ENCODE peak calls at places on chromosomes 2 and 18, in five cellular contexts. J is SK-N-SH, Z is GM12878, Y is HepG2, C is HCT116. H is an unnamed sample.
A peak's percentile ranks its signal among the peaks of the same experiment; 100 is the strongest.

GRCh38 chr2:204407209-204408070 is 137.8 kb upstream of the PARD3B start:
- DNase-seq in J (peak; percentile 26), Z (no peak), Y (peak; percentile 84), C (no peak), H (no peak)

GRCh38 chr18:13823707-13824395 is at the start of gene MC5R:
- DNase-seq in J (peak; percentile 92), Z (no peak), Y (peak; percentile 23), C (no peak), H (peak; percentile 56)

GRCh38 chr2:69978157-69978904 is 16.9 kb upstream of the ASPRV1 start:
- DNase-seq in J (no peak), Z (no peak), Y (no peak), C (no peak), H (no peak)

GRCh38 chr2:24824966-24825882 is 32.0 kb downstream of the CENPO start:
- DNase-seq in J (peak; percentile 64), Z (no peak), Y (no peak), C (peak; percentile 10), H (no peak)

GRCh38 chr18:49483198-49483597 is 3.8 kb downstream of the C18orf32 start:
- DNase-seq in J (peak; percentile 61), Z (no peak), Y (no peak), C (no peak), H (no peak)

GRCh38 chr2:155256803-155257202 is 558.3 kb downstream of the KCNJ3 start:
- DNase-seq in J (no peak), Z (no peak), Y (peak; percentile 78), C (no peak), H (no peak)

GRCh38 chr18:48781041-48781989 is 169.4 kb downstream of the SMAD7 start:
- DNase-seq in J (peak; percentile 91), Z (no peak), Y (peak; percentile 92), C (no peak), H (no peak)

GRCh38 chr2:174682578-174683391 is 81.5 kb downstream of the CHRNA1 start:
- DNase-seq in J (peak; percentile 95), Z (no peak), Y (no peak), C (no peak), H (no peak)

GRCh38 chr2:105038383-105039061 is 653 bp downstream of the MRPS9 start:
- DNase-seq in J (peak; percentile 4), Z (no peak), Y (no peak), C (peak; percentile 6), H (no peak)

GRCh38 chr2:175832886-175833285 is 169.2 kb downstream of the LNPK start:
- DNase-seq in J (no peak), Z (no peak), Y (no peak), C (no peak), H (no peak)

GRCh38 chr2:128638311-128638710 is 319.6 kb upstream of the HS6ST1 start:
- DNase-seq in J (no peak), Z (no peak), Y (no peak), C (no peak), H (no peak)

GRCh38 chr18:8667846-8668245 is 37.5 kb upstream of the MTCL1 start:
- DNase-seq in J (no peak), Z (no peak), Y (no peak), C (no peak), H (no peak)

GRCh38 chr2:207252979-207253640 is 87.4 kb upstream of the KLF7 start:
- DNase-seq in J (peak; percentile 56), Z (no peak), Y (no peak), C (no peak), H (no peak)

GRCh38 chr2:123162400-123163016 is 862.6 kb upstream of the CNTNAP5 start:
- DNase-seq in J (no peak), Z (no peak), Y (no peak), C (no peak), H (no peak)

GRCh38 chr2:160221391-160222276 is 21.6 kb upstream of the ITGB6 start:
- DNase-seq in J (no peak), Z (no peak), Y (peak; percentile 61), C (no peak), H (no peak)
- TF ChIP-seq JUND in J (no peak), Z (no peak), Y (no peak), C (no peak), H (no peak)

GRCh38 chr2:26251893-26252292 is 7.2 kb downstream of the HADHB start:
- DNase-seq in J (no peak), Z (no peak), Y (no peak), C (no peak), H (no peak)
- TF ChIP-seq JUND in J (no peak), Z (no peak), Y (no peak), C (no peak), H (no peak)

GRCh38 chr18:4020026-4020425 is 435.1 kb downstream of the DLGAP1 start:
- DNase-seq in J (no peak), Z (no peak), Y (no peak), C (no peak), H (no peak)

GRCh38 chr18:4016391-4017049 is 438.6 kb downstream of the DLGAP1 start:
- DNase-seq in J (no peak), Z (no peak), Y (no peak), C (no peak), H (no peak)

GRCh38 chr18:4017479-4017878 is 437.6 kb downstream of the DLGAP1 start:
- DNase-seq in J (no peak), Z (no peak), Y (no peak), C (peak; percentile 38), H (no peak)
- TF ChIP-seq JUND in J (no peak), Z (no peak), Y (no peak), C (no peak), H (no peak)

GRCh38 chr2:100630473-100630977 is 67.7 kb downstream of the PDCL3 start:
- DNase-seq in J (no peak), Z (no peak), Y (no peak), C (no peak), H (no peak)
- TF ChIP-seq JUND in J (no peak), Z (no peak), Y (no peak), C (no peak), H (no peak)